ENCODE peak calls at places on chromosomes 12 and 14, in eight cellular contexts. H is cardiac muscle cell, C is AG09319, I is endodermal cell, D is cardiac fibroblast, X is RWPE1, W is fibroblast of pulmonary artery, V is fibroblast of lung. B is an unnamed sample.

GRCh38 chr12:47864646-47865235 is 40.1 kb downstream of the VDR start:
- DNase-seq in H (no peak), C (no peak), I (peak), D (no peak), X (no peak), W (no peak), V (no peak), B (no peak)

GRCh38 chr12:131862084-131862441 is 32.4 kb upstream of the ULK1 start:
- DNase-seq in H (no peak), C (no peak), I (no peak), D (no peak), X (no peak), W (no peak), V (no peak), B (no peak)

GRCh38 chr12:130425698-130426245 is 88.1 kb downstream of the PIWIL1 start:
- DNase-seq in H (no peak), C (no peak), I (no peak), D (no peak), X (no peak), W (no peak), V (no peak), B (no peak)

GRCh38 chr12:75699728-75700496 is 188.5 kb upstream of the KRR1 start:
- DNase-seq in H (peak), C (peak), I (no peak), D (peak), X (no peak), W (peak), V (peak), B (no peak)

GRCh38 chr12:4505381-4505986 is 33.2 kb upstream of the RAD51AP1 start:
- DNase-seq in H (no peak), C (no peak), I (no peak), D (peak), X (no peak), W (peak), V (peak), B (no peak)

GRCh38 chr12:123267991-123268843 is 3.4 kb downstream of the CDK2AP1 start:
- DNase-seq in H (no peak), C (no peak), I (peak), D (no peak), X (no peak), W (no peak), V (peak), B (no peak)

GRCh38 chr12:93563807-93564538 is 8.5 kb upstream of the SOCS2 start:
- DNase-seq in H (peak), C (no peak), I (peak), D (peak), X (peak), W (peak), V (peak), B (peak)

GRCh38 chr14:51283402-51283825 is 43.4 kb downstream of the TMX1 start:
- DNase-seq in H (peak), C (peak), I (no peak), D (peak), X (peak), W (peak), V (peak), B (peak)

GRCh38 chr12:16346931-16347330 is 514 bp upstream of the MGST1 start:
- DNase-seq in H (no peak), C (no peak), I (no peak), D (no peak), X (no peak), W (no peak), V (no peak), B (no peak)

GRCh38 chr12:16347391-16348298 is at the start of gene MGST1:
- DNase-seq in H (peak), C (peak), I (peak), D (peak), X (peak), W (peak), V (peak), B (no peak)

GRCh38 chr12:16349132-16349463 is 1.7 kb downstream of the MGST1 start:
- DNase-seq in H (no peak), C (peak), I (peak), D (peak), X (peak), W (peak), V (peak), B (no peak)

GRCh38 chr12:16350682-16351081 is 3.2 kb downstream of the MGST1 start:
- DNase-seq in H (no peak), C (peak), I (no peak), D (peak), X (peak), W (peak), V (peak), B (no peak)

GRCh38 chr12:16348435-16349131 is 1.1 kb downstream of the MGST1 start:
- DNase-seq in H (no peak), C (no peak), I (peak), D (peak), X (no peak), W (peak), V (peak), B (no peak)
- TF ChIP-seq CTCF in H (no peak), C (no peak), I (no peak), D (no peak), X (no peak), W (no peak), V (no peak), B (no peak)

GRCh38 chr12:83462419-83462818 is 775.7 kb downstream of the TMTC2 start:
- DNase-seq in H (no peak), C (no peak), I (no peak), D (no peak), X (no peak), W (no peak), V (no peak), B (no peak)
- TF ChIP-seq CTCF in H (no peak), C (no peak), I (peak), D (no peak), X (no peak), W (no peak), V (no peak), B (no peak)

GRCh38 chr12:108634225-108634795 is 616 bp upstream of the SELPLG start:
- DNase-seq in H (no peak), C (no peak), I (peak), D (no peak), X (no peak), W (no peak), V (no peak), B (no peak)

GRCh38 chr12:108633081-108633533 is 587 bp downstream of the SELPLG start:
- DNase-seq in H (no peak), C (no peak), I (no peak), D (no peak), X (no peak), W (no peak), V (no peak), B (no peak)

GRCh38 chr12:108635997-108636808 is 2.5 kb upstream of the SELPLG start:
- DNase-seq in H (no peak), C (no peak), I (no peak), D (no peak), X (no peak), W (no peak), V (no peak), B (no peak)

GRCh38 chr12:108635201-108635996 is 1.7 kb upstream of the SELPLG start:
- DNase-seq in H (peak), C (no peak), I (peak), D (no peak), X (no peak), W (no peak), V (peak), B (peak)

DNA sequence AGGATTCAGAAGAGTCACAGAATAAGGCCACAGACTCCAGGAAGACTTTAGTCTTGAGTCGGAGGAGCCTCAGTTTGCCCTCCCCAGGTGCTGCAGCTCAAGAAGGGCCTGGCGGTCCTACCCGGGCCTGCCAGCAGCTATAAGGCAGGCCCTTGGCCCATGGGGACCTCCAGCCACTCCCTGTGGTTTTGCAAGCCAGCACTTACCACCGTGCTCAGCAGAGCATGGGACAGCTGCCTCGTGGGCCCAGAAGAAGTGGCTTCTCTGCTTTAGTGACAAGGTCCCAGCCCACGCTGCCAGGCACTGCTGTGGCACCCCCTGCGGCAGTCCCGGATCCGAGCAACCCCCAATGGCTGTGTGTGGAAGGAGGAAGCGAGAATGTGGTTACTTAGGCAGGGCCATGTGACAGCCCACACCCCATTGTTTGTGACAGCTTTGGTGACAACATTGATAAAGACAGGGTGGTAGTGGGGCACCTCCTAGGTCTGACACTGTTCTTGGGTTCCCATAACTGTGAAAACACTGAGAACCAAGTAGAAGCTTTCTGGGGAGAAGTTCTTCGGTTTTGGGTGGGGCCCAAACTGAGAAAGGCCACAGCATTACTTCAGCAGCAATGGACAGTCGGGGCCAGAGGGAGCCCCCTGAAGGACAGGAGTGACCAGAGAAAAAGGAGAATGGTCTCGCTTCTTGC is at the start of gene SELPLG:
- DNase-seq in H (no peak), C (no peak), I (no peak), D (no peak), X (no peak), W (no peak), V (no peak), B (peak)
- TF ChIP-seq CTCF in H (no peak), C (no peak), I (no peak), D (no peak), X (no peak), W (no peak), V (no peak), B (peak)

GRCh38 chr14:65575389-65575788 is 162.9 kb downstream of the FUT8 start:
- DNase-seq in H (no peak), C (no peak), I (no peak), D (no peak), X (no peak), W (no peak), V (no peak), B (no peak)

GRCh38 chr14:65574611-65575010 is 162.1 kb downstream of the FUT8 start:
- DNase-seq in H (no peak), C (no peak), I (no peak), D (no peak), X (no peak), W (no peak), V (no peak), B (no peak)
- TF ChIP-seq CTCF in H (no peak), C (no peak), I (no peak), D (no peak), X (no peak), W (no peak), V (no peak), B (no peak)